ENCODE peak calls at places on chromosomes 1 and 21, in five cellular contexts. T is neural progenitor cell, F is colonic mucosa, C is H1, W is lung. P is an unnamed sample. For H3K4me1, the result is how much of the 10 kb centered on the place peaks cover.

GRCh38 chr1:184085667-184086066 is 34.1 kb downstream of the TSEN15 start:
- DNase-seq in F (no peak), W (no peak), T (no peak), C (no peak), P (no peak)

GRCh38 chr1:7857951-7858350 is 5.1 kb upstream of the UTS2 start:
- DNase-seq in F (no peak), T (no peak), C (no peak), W (no peak), P (no peak)

GRCh38 chr21:46483300-46484295 is 24.9 kb downstream of the DIP2A start:
- DNase-seq in C (no peak), F (no peak), T (no peak), W (no peak), P (no peak)

GRCh38 chr1:84851839-84852238 is 41.2 kb downstream of the LPAR3 start:
- DNase-seq in W (no peak), T (no peak), F (no peak), C (no peak), P (no peak)

GRCh38 chr1:197841828-197842573 is 60.4 kb upstream of the C1orf53 start:
- DNase-seq in C (no peak), W (no peak), T (no peak), F (no peak), P (no peak)

GRCh38 chr1:106910798-106911197 is 145.7 kb upstream of the PRMT6 start:
- DNase-seq in F (no peak), W (no peak), C (no peak), T (no peak), P (no peak)

GRCh38 chr1:212678456-212679410 is 20.9 kb downstream of the BATF3 start:
- DNase-seq in C (no peak), T (no peak), W (no peak), F (no peak), P (no peak)

GRCh38 chr1:202967684-202968281 is 726 bp upstream of the CYB5R1 start:
- DNase-seq in F (peak), C (no peak), T (peak), W (no peak), P (no peak)

GRCh38 chr1:92442351-92442750 is 44.4 kb downstream of the GFI1 start:
- DNase-seq in F (no peak), T (no peak), W (no peak), C (no peak), P (no peak)

GRCh38 chr1:190754769-190755168 is 277.1 kb upstream of the BRINP3 start:
- DNase-seq in W (no peak), T (no peak), F (no peak), C (no peak), P (no peak)

GRCh38 chr1:206878456-206878855 is 13.0 kb downstream of the IL20 start:
- DNase-seq in T (no peak), W (no peak), F (no peak), C (no peak), P (no peak)

GRCh38 chr1:215631489-215631888 is 64.4 kb downstream of the KCTD3 start:
- DNase-seq in C (no peak), F (no peak), T (peak), W (no peak), P (peak)

GRCh38 chr1:21251773-21252471 is 38.3 kb downstream of the ECE1 start:
- DNase-seq in W (peak), T (no peak), C (no peak), F (peak), P (peak)

GRCh38 chr1:179876289-179876715 is 1.3 kb downstream of the TOR1AIP2 start:
- DNase-seq in W (peak), F (peak), T (no peak), C (no peak), P (peak)

GRCh38 chr1:153552335-153552734 is 3.3 kb upstream of the S100A3 start:
- DNase-seq in T (no peak), F (no peak), W (no peak), C (no peak), P (no peak)

GRCh38 chr1:94048413-94049164 is 72.4 kb downstream of the ABCA4 start:
- DNase-seq in F (no peak), T (peak), C (no peak), W (no peak), P (no peak)

GRCh38 chr1:229171934-229172333 is 99.0 kb upstream of the RAB4A start:
- DNase-seq in C (no peak), W (no peak), T (no peak), F (peak), P (peak)

GRCh38 chr1:207941664-207942063 is 30.7 kb upstream of the CD34 start:
- DNase-seq in W (peak), F (peak), T (no peak), C (no peak), P (peak)

GRCh38 chr1:77405186-77405585 is 123.4 kb downstream of the AK5 start:
- DNase-seq in F (no peak), C (no peak), W (no peak), T (no peak), P (no peak)

GRCh38 chr1:236287757-236288619 is 6.2 kb upstream of the ERO1B start:
- DNase-seq in W (no peak), T (peak), F (no peak), C (peak), P (no peak)

GRCh38 chr1:61851849-61852692 is 109.8 kb downstream of the PATJ start:
- DNase-seq in C (no peak), T (peak), F (no peak), W (no peak), P (no peak)

GRCh38 chr1:153984125-153984899 is 1.8 kb downstream of the RAB13 start:
- DNase-seq in C (no peak), T (no peak), W (no peak), F (no peak), P (no peak)

GRCh38 chr1:53524428-53525400 is 65.5 kb downstream of the DMRTB1 start:
- DNase-seq in T (no peak), F (no peak), W (no peak), C (no peak), P (no peak)

GRCh38 chr1:27831568-27832410 is 1.2 kb downstream of the PPP1R8 start:
- DNase-seq in T (peak), C (no peak), F (no peak), W (no peak), P (no peak)

GRCh38 chr1:47459263-47459788 is 21.5 kb downstream of the FOXD2 start:
- DNase-seq in C (no peak), F (no peak), W (no peak), T (no peak), P (no peak)

GRCh38 chr1:207920481-207921050 is 9.6 kb upstream of the CD34 start:
- DNase-seq in C (no peak), F (no peak), W (no peak), T (no peak), P (no peak)

GRCh38 chr1:118563969-118564951 is 379.2 kb upstream of the SPAG17 start:
- DNase-seq in T (peak), F (no peak), C (no peak), W (no peak), P (no peak)

GRCh38 chr1:188027613-188028012 is 1198.9 kb downstream of the PLA2G4A start:
- DNase-seq in C (no peak), W (no peak), F (no peak), T (no peak), P (no peak)

GRCh38 chr1:170699696-170700095 is 35.8 kb downstream of the PRRX1 start:
- DNase-seq in C (no peak), T (no peak), F (no peak), W (no peak), P (no peak)

GRCh38 chr21:41821081-41821755 is 54.4 kb upstream of the RIPK4 start:
- DNase-seq in W (no peak), T (no peak), C (no peak), F (no peak), P (no peak)

GRCh38 chr21:41819856-41820281 is 53.0 kb upstream of the RIPK4 start:
- DNase-seq in F (no peak), T (no peak), W (no peak), C (no peak), P (no peak)

GRCh38 chr21:41821756-41822431 is 55.0 kb upstream of the RIPK4 start:
- DNase-seq in C (no peak), W (no peak), F (no peak), T (no peak), P (no peak)

GRCh38 chr21:41819236-41819855 is 52.5 kb upstream of the RIPK4 start:
- DNase-seq in F (no peak), C (no peak), T (no peak), W (no peak), P (peak)

DNA sequence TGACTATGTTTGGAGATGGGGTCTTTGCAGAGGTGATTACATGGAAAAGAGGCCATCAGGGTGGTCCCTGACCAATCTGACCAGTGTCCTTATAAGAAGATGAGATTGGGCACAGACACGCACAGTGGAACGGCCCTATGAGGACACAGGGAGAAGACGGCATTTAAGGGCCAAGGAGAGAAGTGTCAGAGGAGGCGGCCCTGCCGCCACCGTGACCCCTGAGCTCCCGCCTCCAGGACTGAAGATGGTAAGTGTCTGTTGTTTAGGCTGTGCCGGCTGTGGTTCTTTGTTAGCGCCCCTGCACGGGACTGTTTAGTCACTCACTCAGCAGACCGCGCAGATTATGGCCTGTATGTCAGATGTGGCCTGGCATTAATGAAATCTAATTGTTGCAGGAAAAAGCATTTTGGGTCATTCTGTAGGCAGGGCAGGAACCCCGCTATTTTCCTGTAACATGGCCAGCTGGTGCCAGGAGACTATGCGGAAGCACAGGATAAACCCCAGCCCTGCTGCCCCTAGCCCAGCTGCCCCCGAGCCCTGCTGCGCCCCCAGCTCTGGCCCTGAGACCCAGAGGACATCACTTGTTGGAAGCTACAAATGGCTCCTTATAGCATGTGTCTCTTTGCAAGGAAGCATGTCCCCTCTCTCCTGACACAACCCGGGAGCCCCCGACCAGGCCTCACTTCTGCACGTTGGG is 53.7 kb upstream of the RIPK4 start:
- DNase-seq in W (no peak), T (no peak), C (no peak), F (no peak), P (peak)
- H3K4me1 ChIP-seq in W (under half), T (under half), C (under half), F (under half), P (under half)

GRCh38 chr1:26696645-26697440 is 1.0 kb downstream of the ARID1A start:
- DNase-seq in W (peak), F (peak), T (peak), C (no peak), P (peak)

GRCh38 chr1:26697441-26697977 is 1.7 kb downstream of the ARID1A start:
- DNase-seq in C (no peak), W (no peak), T (no peak), F (no peak), P (peak)

GRCh38 chr1:26696191-26696644 is 403 bp downstream of the ARID1A start:
- DNase-seq in C (no peak), F (no peak), W (no peak), T (no peak), P (peak)

GRCh38 chr1:26700711-26701110 is 4.9 kb downstream of the ARID1A start:
- DNase-seq in F (no peak), W (no peak), T (no peak), C (no peak), P (no peak)

DNA sequence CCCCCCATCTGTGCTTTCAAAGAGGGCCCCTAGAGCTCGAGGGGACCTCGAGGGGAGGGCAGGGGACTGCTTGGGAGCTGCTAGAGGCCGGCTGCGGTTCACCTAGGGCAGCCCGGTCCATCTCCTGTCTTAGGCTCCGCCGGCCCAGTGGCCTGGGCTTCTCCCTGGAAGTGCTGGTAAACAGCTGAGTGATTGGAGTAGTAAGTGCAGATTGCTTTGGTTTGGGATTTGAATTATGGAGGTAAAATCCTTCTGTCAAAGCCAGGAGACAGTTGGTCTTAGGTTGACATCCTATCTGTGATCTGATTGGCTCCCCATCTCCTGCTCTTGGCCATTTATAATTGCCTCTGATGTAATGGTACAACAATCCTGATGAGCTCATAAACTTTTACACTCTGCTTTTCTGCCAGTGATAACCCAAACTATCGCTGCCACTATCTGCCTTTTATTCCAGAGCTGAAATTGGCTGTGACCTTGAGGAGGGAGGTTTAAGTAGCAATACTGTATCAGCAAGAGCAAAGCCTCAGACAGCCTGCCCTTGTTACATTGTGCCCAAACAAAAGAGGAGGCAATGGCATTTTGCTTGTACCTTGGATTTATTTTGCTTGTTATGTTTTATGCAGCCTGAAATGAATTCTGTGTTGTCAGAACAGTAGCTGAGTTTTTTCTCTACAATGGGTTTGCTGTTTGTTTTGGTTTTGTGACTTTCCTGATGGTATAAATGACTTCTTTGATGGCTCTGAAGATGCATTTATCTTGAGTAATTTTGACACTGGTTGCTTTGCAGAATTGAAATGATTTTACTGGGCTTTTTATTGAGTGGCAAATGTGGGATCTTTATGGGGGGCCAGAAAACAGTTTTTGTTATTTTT is 2.4 kb downstream of the ARID1A start:
- DNase-seq in W (no peak), T (peak), C (no peak), F (peak), P (peak)
- H3K4me1 ChIP-seq in W (under half), T (half or more), C (under half), F (under half), P (half or more)

GRCh38 chr1:63642901-63643300 is 49.7 kb downstream of the PGM1 start:
- DNase-seq in W (no peak), T (no peak), C (no peak), F (no peak), P (no peak)

GRCh38 chr1:63643517-63643916 is 50.3 kb downstream of the PGM1 start:
- DNase-seq in C (no peak), W (no peak), F (peak), T (no peak), P (no peak)

GRCh38 chr1:63638471-63638870 is 45.3 kb downstream of the PGM1 start:
- DNase-seq in T (no peak), F (no peak), C (no peak), W (no peak), P (no peak)

GRCh38 chr1:63641615-63642014 is 48.4 kb downstream of the PGM1 start:
- DNase-seq in F (no peak), C (no peak), W (no peak), T (no peak), P (no peak)

DNA sequence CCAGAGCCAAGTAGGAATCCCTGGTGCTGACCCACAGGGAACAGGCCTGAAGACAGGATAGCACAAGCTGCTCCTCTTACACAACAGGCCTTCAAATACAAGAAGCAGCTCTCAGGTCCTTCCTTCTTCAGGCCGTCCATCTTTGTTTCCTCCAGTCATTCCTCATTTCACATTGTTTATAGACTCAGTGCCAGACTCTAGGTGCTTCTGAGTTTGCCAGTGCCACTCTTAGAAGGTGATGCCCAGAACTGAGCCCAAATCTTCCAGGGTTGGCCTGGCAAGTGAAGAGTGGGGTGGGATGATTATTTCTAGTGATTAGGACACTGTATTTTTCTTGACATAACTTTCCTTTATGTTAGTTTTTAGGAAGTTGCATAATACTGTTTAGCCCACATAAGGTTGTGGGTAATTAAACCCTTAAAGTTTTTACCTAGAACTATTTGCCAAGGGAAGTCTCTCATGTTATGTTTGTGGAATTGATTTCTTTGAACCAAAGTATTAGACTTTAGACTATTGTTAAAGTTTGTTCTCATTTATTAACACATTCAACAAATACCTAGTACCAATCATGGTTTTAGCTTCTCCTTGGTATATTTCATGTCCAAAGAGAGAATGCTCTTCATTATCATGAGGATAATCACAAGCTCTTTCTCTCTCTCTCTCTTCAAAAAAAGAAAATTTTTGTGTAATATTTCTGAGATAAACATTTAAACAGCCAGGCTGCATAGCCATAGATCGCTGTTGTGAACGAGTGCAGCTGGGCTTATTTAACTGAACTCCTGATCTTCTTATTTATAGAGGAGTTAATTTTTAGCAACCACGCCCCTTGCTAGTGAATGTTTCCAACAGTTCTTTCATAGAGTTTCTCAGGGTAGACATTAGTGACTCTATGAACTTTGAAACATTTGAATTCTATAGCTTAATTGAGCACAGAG is 47.7 kb downstream of the PGM1 start:
- DNase-seq in W (no peak), T (no peak), F (peak), C (no peak), P (peak)
- H3K4me1 ChIP-seq in W (under half), T (under half), F (under half), C (under half), P (half or more)

GRCh38 chr1:210332719-210333398 is 4.2 kb downstream of the HHAT start:
- DNase-seq in T (no peak), W (no peak), C (no peak), F (no peak), P (no peak)
- H3K4me1 ChIP-seq in T (under half), W (under half), C (under half), F (under half), P (under half)

GRCh38 chr1:42993631-42994121 is 35.0 kb upstream of the SLC2A1 start:
- DNase-seq in T (no peak), C (no peak), W (no peak), F (no peak), P (no peak)
- H3K4me1 ChIP-seq in T (under half), C (under half), W (under half), F (under half), P (under half)

DNA sequence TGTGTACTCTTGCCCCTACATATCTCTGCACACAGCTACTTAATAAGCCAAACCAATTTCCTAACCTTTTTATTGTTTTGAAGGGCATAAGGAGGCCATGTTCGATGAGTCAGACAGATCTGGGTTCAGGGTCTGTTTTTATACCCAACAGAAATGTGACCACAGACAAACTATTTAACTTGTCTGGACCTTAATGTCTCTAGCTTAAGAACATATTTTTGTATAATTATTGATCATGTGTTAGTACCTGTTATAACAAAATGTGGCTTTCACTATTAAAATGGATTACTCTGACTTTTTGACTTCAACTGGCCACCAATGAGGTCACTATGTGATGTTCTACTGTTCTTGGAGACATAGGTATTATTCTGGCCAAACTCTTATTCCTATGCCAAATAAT is 507.8 kb upstream of the USP24 start:
- DNase-seq in C (no peak), W (no peak), T (no peak), F (no peak), P (no peak)
- H3K4me1 ChIP-seq in C (under half), W (under half), T (under half), F (under half), P (under half)